ENCODE peak calls at places on chromosomes 7 and 10, in nine cellular contexts. Z is PC-3, S is GM23248, T is OCI-LY7, Q is GM23338, X is neural progenitor cell, F is HCT116, Y is hepatocyte, C is SK-N-SH. I is an unnamed sample.

GRCh38 chr7:48033922-48034321 is 1.4 kb upstream of the C7orf57 start:
- DNase-seq in Y (no peak), Z (peak), F (no peak), T (no peak), S (no peak), Q (no peak), C (no peak), X (no peak), I (no peak)

GRCh38 chr10:109678857-109679256 is 244.5 kb downstream of the XPNPEP1 start:
- DNase-seq in Q (no peak), S (no peak), C (no peak), X (no peak), T (no peak), Z (no peak), Y (no peak), F (no peak), I (no peak)

GRCh38 chr7:55248526-55248925 is 116.6 kb upstream of the LANCL2 start:
- DNase-seq in F (no peak), Z (no peak), Q (no peak), T (no peak), Y (no peak), C (no peak), X (no peak), S (no peak), I (no peak)

GRCh38 chr10:58943234-58943633 is 233.2 kb upstream of the PHYHIPL start:
- DNase-seq in T (no peak), Q (no peak), Y (no peak), X (no peak), F (no peak), Z (peak), C (no peak), S (peak), I (no peak)

GRCh38 chr10:70130878-70131559 is 1.6 kb downstream of the AIFM2 start:
- DNase-seq in F (no peak), Y (no peak), S (peak), X (no peak), Z (peak), T (no peak), Q (no peak), C (no peak), I (no peak)

GRCh38 chr7:129298268-129298893 is 73.6 kb downstream of the AHCYL2 start:
- DNase-seq in Y (peak), T (peak), C (peak), Q (peak), X (peak), S (peak), Z (peak), F (peak), I (peak)

GRCh38 chr7:95608344-95609173 is 12.2 kb upstream of the PDK4 start:
- DNase-seq in Y (peak), C (peak), Q (peak), S (peak), F (peak), Z (peak), X (peak), T (peak), I (peak)

GRCh38 chr7:27097686-27098492 is 2.1 kb upstream of the HOXA1 start:
- DNase-seq in C (no peak), T (no peak), Q (peak), F (no peak), S (peak), Y (no peak), Z (peak), X (peak), I (no peak)

GRCh38 chr10:24440817-24441790 is 232.2 kb downstream of the KIAA1217 start:
- DNase-seq in T (no peak), Y (no peak), C (no peak), X (no peak), Q (peak), S (peak), F (no peak), Z (peak), I (no peak)

GRCh38 chr7:46934198-46934825 is 647.6 kb downstream of the TNS3 start:
- DNase-seq in T (no peak), Y (no peak), C (no peak), X (no peak), F (no peak), S (peak), Z (no peak), Q (no peak), I (no peak)

GRCh38 chr10:101065479-101066145 is 3.8 kb downstream of the KAZALD1 start:
- DNase-seq in S (peak), C (no peak), F (no peak), Y (no peak), X (no peak), Z (no peak), Q (no peak), T (no peak), I (no peak)

GRCh38 chr10:10833955-10834354 is 183.7 kb upstream of the CELF2 start:
- DNase-seq in Q (no peak), T (no peak), Y (no peak), X (no peak), S (no peak), F (no peak), C (no peak), Z (no peak), I (no peak)

GRCh38 chr7:75953918-75954317 is 39.0 kb downstream of the POR start:
- DNase-seq in Z (no peak), X (no peak), T (no peak), Q (no peak), Y (no peak), F (no peak), S (no peak), C (no peak), I (no peak)

GRCh38 chr7:75948179-75948578 is 33.2 kb downstream of the POR start:
- DNase-seq in X (no peak), F (no peak), Y (no peak), C (no peak), T (no peak), Z (no peak), Q (no peak), S (no peak), I (no peak)

GRCh38 chr7:75953431-75953830 is 38.5 kb downstream of the POR start:
- DNase-seq in F (no peak), S (no peak), Q (no peak), Y (no peak), Z (no peak), C (no peak), T (no peak), X (no peak), I (no peak)

GRCh38 chr7:75950111-75950681 is 35.2 kb downstream of the POR start:
- DNase-seq in C (no peak), Q (no peak), T (no peak), F (no peak), S (no peak), Z (peak), X (no peak), Y (no peak), I (no peak)

GRCh38 chr7:75951506-75951905 is 36.6 kb downstream of the POR start:
- DNase-seq in T (no peak), C (peak), X (no peak), Y (peak), Z (peak), F (no peak), Q (no peak), S (peak), I (no peak)
- TF ChIP-seq EZH2phosphoT487 in T (no peak), C (no peak), X (no peak), Y (no peak), Z (no peak), F (no peak), Q (no peak), S (no peak), I (no peak)

GRCh38 chr10:99555371-99556224 is 22.9 kb downstream of the NKX2-3 start:
- DNase-seq in Q (no peak), Y (no peak), X (no peak), C (no peak), S (no peak), F (no peak), Z (no peak), T (no peak), I (peak)

GRCh38 chr10:99548041-99548530 is 15.3 kb downstream of the NKX2-3 start:
- DNase-seq in Q (peak), X (peak), T (peak), S (peak), F (peak), Y (no peak), C (peak), Z (peak), I (peak)

GRCh38 chr10:99556225-99556523 is 23.4 kb downstream of the NKX2-3 start:
- DNase-seq in S (no peak), T (no peak), C (no peak), Z (no peak), X (no peak), Q (no peak), Y (no peak), F (no peak), I (no peak)

GRCh38 chr10:99551616-99552015 is 18.9 kb downstream of the NKX2-3 start:
- DNase-seq in X (no peak), T (no peak), Z (no peak), C (no peak), Y (no peak), S (no peak), Q (no peak), F (no peak), I (no peak)

GRCh38 chr10:99551158-99551557 is 18.4 kb downstream of the NKX2-3 start:
- DNase-seq in S (peak), Y (no peak), C (peak), F (no peak), X (peak), Q (no peak), Z (peak), T (no peak), I (peak)
- H3K27ac ChIP-seq in S (no peak), Y (no peak), C (no peak), F (no peak), X (no peak), Q (no peak), Z (no peak), T (no peak), I (no peak)

GRCh38 chr10:8057636-8058273 is 3.3 kb downstream of the GATA3 start:
- DNase-seq in Y (peak), F (no peak), S (no peak), Q (peak), C (no peak), X (peak), T (no peak), Z (no peak), I (no peak)

GRCh38 chr10:8059191-8059936 is 4.9 kb downstream of the GATA3 start:
- DNase-seq in F (no peak), Z (no peak), X (peak), C (no peak), Y (no peak), T (peak), Q (peak), S (no peak), I (no peak)

GRCh38 chr10:8060010-8060703 is 5.7 kb downstream of the GATA3 start:
- DNase-seq in T (peak), X (peak), C (no peak), Q (peak), S (peak), F (no peak), Y (peak), Z (peak), I (peak)

GRCh38 chr10:8056891-8057331 is 2.4 kb downstream of the GATA3 start:
- DNase-seq in S (no peak), Z (no peak), T (peak), X (peak), Y (no peak), C (no peak), F (no peak), Q (peak), I (no peak)

GRCh38 chr10:8058274-8059111 is 4.0 kb downstream of the GATA3 start:
- DNase-seq in C (no peak), Q (peak), S (no peak), Y (no peak), F (no peak), T (no peak), X (no peak), Z (no peak), I (no peak)
- TF ChIP-seq EZH2phosphoT487 in C (no peak), Q (no peak), S (no peak), Y (no peak), F (no peak), T (no peak), X (peak), Z (no peak), I (no peak)

GRCh38 chr7:28599411-28599810 is 187.1 kb downstream of the CREB5 start:
- DNase-seq in X (no peak), Z (no peak), Y (no peak), S (no peak), F (no peak), C (no peak), T (no peak), Q (no peak), I (no peak)
- H3K27ac ChIP-seq in X (no peak), Z (no peak), Y (no peak), S (no peak), F (no peak), C (no peak), T (no peak), Q (no peak), I (no peak)

GRCh38 chr7:76252020-76252419 is 50.3 kb downstream of the SRRM3 start:
- DNase-seq in S (peak), Q (no peak), Z (no peak), T (no peak), F (no peak), X (no peak), Y (no peak), C (no peak), I (no peak)

GRCh38 chr7:76241141-76241540 is 39.4 kb downstream of the SRRM3 start:
- DNase-seq in Y (no peak), Q (no peak), T (no peak), S (no peak), C (no peak), F (no peak), X (no peak), Z (no peak), I (no peak)

GRCh38 chr7:76247938-76248337 is 46.2 kb downstream of the SRRM3 start:
- DNase-seq in Q (no peak), C (no peak), T (no peak), X (no peak), F (no peak), S (no peak), Y (no peak), Z (no peak), I (no peak)

GRCh38 chr7:76244781-76245391 is 43.2 kb downstream of the SRRM3 start:
- DNase-seq in X (no peak), C (peak), T (no peak), Y (no peak), Q (no peak), Z (no peak), S (no peak), F (no peak), I (no peak)

DNA sequence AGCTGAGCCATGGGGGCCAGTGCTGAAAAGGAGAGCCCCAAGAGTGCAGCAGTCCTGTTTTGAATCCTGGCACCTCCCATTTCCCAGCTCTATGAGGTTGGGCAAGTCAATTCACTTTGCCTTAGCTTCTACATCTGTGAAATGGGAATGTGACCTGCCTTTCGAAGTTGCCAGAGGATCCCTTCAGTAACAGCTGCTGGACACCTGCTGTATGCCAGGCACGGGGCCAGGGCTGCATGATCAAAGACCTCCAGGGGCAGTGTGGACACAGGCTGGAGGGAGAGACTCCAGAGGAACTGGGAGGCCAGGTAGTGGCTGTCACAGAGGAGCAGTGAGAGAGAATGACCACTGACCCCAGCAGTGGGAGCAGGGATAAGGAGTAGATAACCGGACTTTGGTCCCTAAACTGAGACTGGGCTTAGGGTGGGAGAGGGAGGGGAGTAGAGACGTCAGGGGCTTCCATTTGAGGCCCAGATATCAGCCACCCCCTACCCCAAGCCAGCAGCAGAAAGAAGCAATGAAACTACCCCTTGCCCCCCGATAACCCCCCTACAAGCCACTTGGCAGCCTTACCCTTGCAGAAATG is 45.2 kb downstream of the SRRM3 start:
- DNase-seq in T (no peak), Q (no peak), F (no peak), Y (no peak), C (no peak), X (no peak), S (no peak), Z (no peak), I (no peak)
- TF ChIP-seq EZH2phosphoT487 in T (no peak), Q (no peak), F (no peak), Y (no peak), C (no peak), X (no peak), S (no peak), Z (no peak), I (no peak)

DNA sequence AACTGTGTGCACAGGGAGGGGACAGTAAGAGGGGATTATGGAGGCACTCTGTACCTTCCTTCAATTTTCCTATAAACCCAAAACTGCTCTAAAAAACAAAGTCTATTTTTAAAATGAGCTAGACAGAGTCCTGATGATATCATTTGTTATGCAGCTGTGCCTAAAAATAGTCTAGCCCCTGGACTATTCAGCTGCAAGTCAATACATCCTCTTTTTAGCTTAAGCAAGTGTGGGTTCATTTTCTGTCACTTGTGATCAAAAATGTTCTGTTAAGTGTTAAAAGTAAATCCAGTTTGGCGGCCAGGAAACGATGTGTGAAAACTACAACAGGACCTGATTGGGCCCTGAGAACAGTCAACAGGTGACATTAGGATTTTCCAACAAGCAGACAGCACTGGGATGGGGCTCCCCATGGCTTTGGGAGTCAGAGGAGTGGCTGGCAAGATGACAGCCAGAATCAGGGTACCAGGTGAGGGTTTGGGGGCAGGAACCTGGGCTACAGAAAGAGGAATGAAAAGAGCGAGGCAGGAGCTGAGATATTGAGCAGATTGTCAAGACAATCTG is 33.9 kb downstream of the FAM107B start:
- DNase-seq in Z (no peak), X (no peak), T (peak), S (no peak), C (no peak), Y (no peak), Q (no peak), F (no peak), I (peak)
- H3K27ac ChIP-seq in Z (no peak), X (no peak), T (peak), S (no peak), C (no peak), Y (no peak), Q (no peak), F (no peak), I (peak)

GRCh38 chr7:150479023-150479716 is 28.7 kb downstream of the GIMAP8 start:
- DNase-seq in C (no peak), X (no peak), Q (no peak), Z (peak), Y (no peak), F (no peak), S (no peak), T (no peak), I (no peak)
- TF ChIP-seq EZH2phosphoT487 in C (no peak), X (no peak), Q (no peak), Z (no peak), Y (no peak), F (no peak), S (no peak), T (no peak), I (no peak)

DNA sequence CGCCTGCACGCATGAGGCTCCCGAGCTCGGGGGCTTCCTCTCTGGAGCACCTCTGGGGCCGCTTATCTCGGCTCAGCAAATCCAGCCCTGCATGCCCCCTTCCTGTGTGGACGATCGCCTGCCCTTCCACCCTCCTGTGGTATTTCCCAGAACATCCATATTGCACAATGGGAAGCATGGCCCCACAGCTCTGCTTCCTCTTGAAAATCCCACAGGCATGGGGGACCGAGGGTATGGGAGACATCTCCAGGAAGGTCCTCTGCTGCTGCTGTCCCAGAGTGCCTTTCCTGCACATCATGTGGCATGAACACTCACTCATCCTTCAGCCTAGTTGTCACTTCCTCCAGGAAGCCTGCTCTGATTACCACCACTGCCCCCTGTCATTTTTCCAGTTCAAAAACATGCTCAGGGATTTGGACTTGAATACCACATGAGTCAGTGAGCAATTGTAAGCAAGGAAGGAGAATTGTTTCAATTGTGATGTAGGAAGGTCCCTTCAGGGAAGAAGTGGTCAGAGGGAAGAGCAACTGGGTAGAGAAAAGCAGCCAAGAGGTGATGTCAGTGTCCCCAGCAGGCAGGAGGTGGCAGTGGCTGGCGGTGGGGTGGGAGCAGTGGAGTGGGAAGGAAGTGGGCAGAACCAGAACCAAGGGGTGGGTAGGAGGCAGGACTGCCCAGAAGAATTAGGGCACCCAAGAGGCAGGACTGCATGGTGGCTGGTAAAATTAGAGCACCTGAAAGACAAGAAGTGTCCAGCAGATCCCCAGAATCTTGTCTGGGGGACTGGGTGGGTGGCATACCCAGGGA is 67.5 kb upstream of the ZMIZ1 start:
- DNase-seq in S (peak), Z (peak), F (no peak), Y (no peak), X (no peak), T (no peak), Q (no peak), C (no peak), I (no peak)
- H3K27ac ChIP-seq in S (no peak), Z (no peak), F (no peak), Y (no peak), X (no peak), T (no peak), Q (no peak), C (no peak), I (no peak)

GRCh38 chr7:114409750-114410149 is 4.9 kb upstream of the FOXP2 start:
- DNase-seq in Q (no peak), T (no peak), Y (no peak), S (peak), C (no peak), F (no peak), Z (no peak), X (no peak), I (no peak)
- TF ChIP-seq EZH2phosphoT487 in Q (no peak), T (no peak), Y (no peak), S (no peak), C (no peak), F (no peak), Z (no peak), X (no peak), I (no peak)

DNA sequence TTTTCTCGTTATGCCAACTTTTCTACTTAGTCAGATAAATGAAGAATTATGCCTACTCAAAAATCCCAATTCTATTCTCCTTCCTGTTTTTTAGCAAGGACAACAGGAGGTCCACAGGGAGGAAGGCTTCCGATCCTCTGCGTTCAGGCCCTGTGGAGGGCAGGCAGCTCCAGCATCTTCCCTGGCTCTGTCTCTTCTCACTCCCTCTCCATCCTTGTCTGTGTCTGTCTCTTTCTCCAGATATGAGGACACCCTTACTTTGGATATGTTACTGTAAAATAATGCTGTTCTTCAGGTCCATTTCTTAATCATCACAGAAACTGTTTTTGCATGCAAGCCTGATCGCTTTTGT is 166.6 kb downstream of the ELMO1 start:
- DNase-seq in C (no peak), Z (no peak), S (no peak), X (no peak), F (no peak), T (no peak), Q (no peak), Y (no peak), I (no peak)
- H3K27ac ChIP-seq in C (no peak), Z (no peak), S (no peak), X (no peak), F (no peak), T (no peak), Q (no peak), Y (no peak), I (no peak)

I was measured in MM.1S.